ENCODE peak calls at places on chromosome 13, in seven cellular contexts. N is left lung; H is left ventricle myocardium inferior; J is NT2/D1; B is CD8-positive, alpha-beta memory T cell; O is right atrium auricular region; I is PC-9. G is an unnamed sample. For H3K4me1, the result is how much of the 10 kb centered on the place peaks cover.

GRCh38 chr13:48985751-48986150 is 10.0 kb downstream of the FNDC3A start:
- DNase-seq in O (no peak), N (no peak), B (no peak), H (no peak), J (no peak), I (no peak), G (no peak)

GRCh38 chr13:83024955-83025594 is 857.2 kb downstream of the SLITRK1 start:
- DNase-seq in N (peak), B (no peak), H (no peak), J (no peak), I (no peak), O (no peak), G (no peak)

GRCh38 chr13:75178436-75178835 is 303.5 kb downstream of the TBC1D4 start:
- DNase-seq in O (no peak), I (no peak), J (no peak), B (no peak), N (no peak), H (no peak), G (no peak)

GRCh38 chr13:36395280-36395679 is 37.0 kb upstream of the CCNA1 start:
- DNase-seq in B (no peak), J (no peak), I (no peak), H (no peak), O (no peak), N (no peak), G (no peak)

GRCh38 chr13:70905035-70905434 is 796.8 kb upstream of the KLHL1 start:
- DNase-seq in I (no peak), H (no peak), B (no peak), O (no peak), N (no peak), J (no peak), G (no peak)

GRCh38 chr13:106917024-106917491 is 349.1 kb upstream of the ARGLU1 start:
- DNase-seq in N (no peak), O (no peak), I (no peak), J (no peak), B (no peak), H (peak), G (no peak)

GRCh38 chr13:110580800-110581199 is 19.3 kb upstream of the RAB20 start:
- DNase-seq in I (no peak), N (no peak), B (no peak), H (no peak), O (no peak), J (no peak), G (no peak)

GRCh38 chr13:108369412-108369811 is 99.9 kb downstream of the TNFSF13B start:
- DNase-seq in J (no peak), O (no peak), N (no peak), H (no peak), B (no peak), I (no peak), G (no peak)

GRCh38 chr13:44273991-44274810 is 99.4 kb upstream of the SERP2 start:
- DNase-seq in B (no peak), J (no peak), N (no peak), H (no peak), O (no peak), I (no peak), G (no peak)

GRCh38 chr13:48291730-48292129 is 11.8 kb upstream of the RB1 start:
- DNase-seq in B (no peak), I (no peak), N (no peak), H (no peak), J (no peak), O (no peak), G (no peak)

GRCh38 chr13:104641309-104641708 is 1575.1 kb upstream of the SLC10A2 start:
- DNase-seq in I (peak), N (no peak), H (no peak), B (no peak), J (no peak), O (no peak), G (no peak)

GRCh38 chr13:59658027-59658735 is 505.5 kb downstream of the DIAPH3 start:
- DNase-seq in I (no peak), H (no peak), O (no peak), N (no peak), B (no peak), J (no peak), G (no peak)

GRCh38 chr13:21142766-21143165 is 33.6 kb downstream of the SKA3 start:
- DNase-seq in H (no peak), N (no peak), B (no peak), I (no peak), O (no peak), J (no peak), G (no peak)

GRCh38 chr13:96020155-96020575 is 33.0 kb downstream of the UGGT2 start:
- DNase-seq in H (no peak), I (peak), B (no peak), N (no peak), J (peak), O (no peak), G (no peak)

GRCh38 chr13:79392882-79393563 is 13.0 kb downstream of the RBM26 start:
- DNase-seq in B (no peak), O (no peak), H (no peak), J (no peak), N (no peak), I (no peak), G (no peak)

GRCh38 chr13:48858523-48858922 is 117.2 kb upstream of the FNDC3A start:
- DNase-seq in N (no peak), O (no peak), B (no peak), J (no peak), I (no peak), H (no peak), G (no peak)

GRCh38 chr13:26679411-26679810 is 81.2 kb downstream of the GPR12 start:
- DNase-seq in B (no peak), I (no peak), J (no peak), N (no peak), H (no peak), O (no peak), G (no peak)

GRCh38 chr13:34416833-34417425 is 525.1 kb upstream of the NBEA start:
- DNase-seq in B (no peak), O (peak), H (peak), J (no peak), I (no peak), N (no peak), G (no peak)

GRCh38 chr13:74194856-74195255 is 60.7 kb upstream of the KLF12 start:
- DNase-seq in N (no peak), H (no peak), I (no peak), O (no peak), J (no peak), B (no peak), G (no peak)

DNA sequence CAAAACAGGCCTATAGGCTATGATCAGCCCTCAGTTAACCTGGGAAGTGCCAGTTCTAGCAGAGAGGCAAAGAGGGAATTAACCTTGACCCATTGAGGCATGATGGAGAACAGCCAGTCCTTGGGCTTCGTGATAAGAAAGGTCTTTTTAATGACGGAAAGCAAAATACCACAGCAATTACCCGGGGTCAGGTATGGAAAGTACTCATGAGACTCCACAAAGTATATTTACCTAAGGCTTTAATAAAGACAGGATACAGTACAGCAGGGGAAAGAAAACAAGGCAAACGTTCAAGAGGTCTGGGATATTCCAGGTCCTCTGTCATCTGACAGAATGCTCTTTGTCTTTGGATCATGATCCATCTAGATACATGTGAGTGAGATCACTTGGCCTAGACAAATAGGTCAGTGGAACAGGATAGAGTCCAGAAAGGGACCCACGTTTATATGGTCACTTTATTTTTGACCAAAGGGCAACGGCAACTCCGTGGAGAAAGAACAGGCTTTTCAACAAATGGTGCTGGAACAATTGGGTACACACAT is 52.2 kb downstream of the WDFY2 start:
- DNase-seq in H (no peak), B (no peak), O (no peak), I (no peak), N (no peak), J (no peak), G (no peak)
- H3K4me1 ChIP-seq in H (half or more), B (under half), O (under half), I (under half), N (under half), J (under half), G (half or more)

GRCh38 chr13:63005625-63006024 is 1590.0 kb upstream of the PCDH20 start:
- DNase-seq in O (no peak), B (no peak), N (no peak), J (no peak), H (no peak), I (no peak), G (no peak)
- H3K4me1 ChIP-seq in O (under half), B (under half), N (under half), J (under half), H (under half), I (under half), G (under half)

GRCh38 chr13:30362869-30363268 is 55.5 kb upstream of the KATNAL1 start:
- DNase-seq in B (no peak), O (no peak), H (peak), N (no peak), I (no peak), J (no peak), G (no peak)
- H3K4me1 ChIP-seq in B (under half), O (under half), H (under half), N (under half), I (under half), J (under half), G (under half)

GRCh38 chr13:97283888-97284287 is 61.8 kb downstream of the MBNL2 start:
- DNase-seq in O (no peak), H (no peak), I (no peak), J (no peak), B (no peak), N (no peak), G (no peak)
- H3K4me1 ChIP-seq in O (under half), H (half or more), I (under half), J (under half), B (under half), N (under half), G (under half)

GRCh38 chr13:113058129-113058987 is 47.2 kb upstream of the F7 start:
- DNase-seq in B (peak), O (no peak), N (peak), I (no peak), J (no peak), H (no peak), G (no peak)
- H3K4me1 ChIP-seq in B (under half), O (under half), N (under half), I (under half), J (under half), H (under half), G (under half)

GRCh38 chr13:97235549-97236206 is 13.5 kb downstream of the MBNL2 start:
- DNase-seq in O (no peak), I (no peak), N (no peak), J (no peak), B (no peak), H (no peak), G (no peak)

GRCh38 chr13:97239306-97239705 is 17.2 kb downstream of the MBNL2 start:
- DNase-seq in H (no peak), N (no peak), B (no peak), O (no peak), I (no peak), J (no peak), G (no peak)

GRCh38 chr13:97238432-97238831 is 16.3 kb downstream of the MBNL2 start:
- DNase-seq in H (no peak), B (no peak), O (no peak), J (no peak), N (no peak), I (no peak), G (no peak)

GRCh38 chr13:97238883-97239282 is 16.8 kb downstream of the MBNL2 start:
- DNase-seq in J (no peak), H (no peak), B (no peak), O (no peak), N (no peak), I (no peak), G (no peak)

DNA sequence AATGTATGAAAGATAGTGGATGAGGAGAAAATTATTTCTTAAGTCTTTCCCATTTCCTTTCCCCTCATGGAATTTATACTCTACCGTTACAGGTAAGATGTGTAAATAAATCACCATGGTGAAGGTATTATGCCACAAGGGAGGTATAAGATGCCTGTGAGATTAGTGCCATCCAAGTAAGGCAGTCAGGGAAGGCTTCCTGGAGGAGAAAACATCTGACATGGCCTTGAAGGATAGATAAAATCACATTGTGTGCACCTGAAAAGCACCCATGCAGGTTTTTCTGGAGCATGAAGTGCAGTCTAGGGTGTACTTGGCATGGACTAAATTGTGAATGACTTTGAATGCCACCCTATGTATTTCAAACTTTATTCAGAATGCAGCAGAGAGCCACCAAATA is 15.3 kb downstream of the MBNL2 start:
- DNase-seq in I (no peak), J (no peak), O (no peak), H (no peak), B (no peak), N (no peak), G (no peak)
- H3K4me1 ChIP-seq in I (under half), J (under half), O (half or more), H (half or more), B (under half), N (under half), G (under half)

DNA sequence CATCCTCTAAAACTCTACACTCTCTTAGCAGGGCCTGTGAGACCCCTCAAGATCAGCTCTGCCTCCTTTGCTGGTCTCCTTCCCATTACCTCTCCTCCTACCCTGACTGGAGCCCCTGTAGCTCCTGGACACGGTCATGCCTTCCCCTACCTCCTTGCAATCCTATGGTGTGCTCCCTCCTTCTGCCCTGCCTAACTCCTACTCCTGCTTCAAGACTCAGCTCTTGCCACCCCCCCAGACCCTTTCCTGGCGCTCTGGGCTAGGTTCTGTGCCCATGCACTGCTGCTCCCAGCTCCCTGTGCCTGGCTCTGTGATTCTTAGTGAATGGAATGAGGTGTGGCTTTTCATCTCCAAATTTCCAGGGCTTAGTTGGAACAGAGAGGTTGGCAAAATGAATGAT is 28.0 kb upstream of the TPTE2 start:
- DNase-seq in B (no peak), O (no peak), J (no peak), I (no peak), H (no peak), N (no peak), G (no peak)
- H3K4me1 ChIP-seq in B (under half), O (under half), J (under half), I (under half), H (under half), N (under half), G (under half)

DNA sequence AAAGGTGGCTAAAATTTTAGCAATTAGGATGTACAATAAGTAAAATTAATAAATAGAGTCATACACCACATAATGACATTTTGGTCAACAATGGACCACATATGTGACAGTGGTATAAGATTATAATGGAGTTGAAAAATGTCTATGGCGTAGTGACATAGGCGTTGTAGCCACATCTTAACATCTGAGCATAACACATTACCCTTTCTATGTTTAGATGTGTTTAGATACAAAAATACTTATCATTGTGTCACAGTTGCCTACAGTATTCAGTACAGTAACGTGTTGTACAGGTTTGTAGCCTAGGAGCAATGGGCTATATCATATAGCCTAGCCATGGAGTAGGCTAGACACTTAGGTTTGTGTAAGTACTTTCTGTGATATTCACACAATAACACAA is 111.2 kb downstream of the LRCH1 start:
- DNase-seq in H (no peak), B (no peak), N (no peak), O (no peak), J (no peak), I (no peak), G (no peak)
- H3K4me1 ChIP-seq in H (half or more), B (under half), N (under half), O (under half), J (under half), I (under half), G (under half)

GRCh38 chr13:72891423-72891822 is 109.5 kb downstream of the PIBF1 start:
- DNase-seq in B (no peak), O (no peak), J (no peak), I (no peak), N (no peak), H (no peak), G (no peak)
- H3K4me1 ChIP-seq in B (under half), O (under half), J (under half), I (under half), N (under half), H (under half), G (under half)

G was measured in keratinocyte.